ENCODE peak calls at places on chromosomes 16 and 17, in ten cellular contexts. K is heart right ventricle, R is GM12865, J is mucosa of descending colon, P is fibroblast of pulmonary artery, O is AG04450, H is tibial nerve, Q is colonic mucosa, D is endothelial cell, C is psoas muscle. T is an unnamed sample.

GRCh38 chr16:424033-424622 is 1.3 kb upstream of the RAB11FIP3 start:
- DNase-seq in C (peak), R (no peak), H (peak), J (no peak), P (peak), K (peak), O (peak), D (no peak), Q (peak), T (no peak)

GRCh38 chr17:32298721-32299578 is 33.3 kb downstream of the RHBDL3 start:
- DNase-seq in D (no peak), Q (no peak), P (no peak), H (no peak), R (no peak), J (no peak), C (no peak), O (no peak), K (no peak), T (no peak)

GRCh38 chr16:66272461-66272860 is 94.0 kb upstream of the CDH5 start:
- DNase-seq in H (no peak), C (no peak), D (no peak), P (no peak), Q (peak), J (no peak), R (no peak), K (no peak), O (no peak), T (no peak)

GRCh38 chr17:37137070-37137610 is 188.4 kb downstream of the AATF start:
- DNase-seq in O (no peak), R (no peak), K (no peak), Q (no peak), J (no peak), H (no peak), C (no peak), D (no peak), P (no peak), T (no peak)

GRCh38 chr16:12569061-12569460 is 234.6 kb downstream of the CPPED1 start:
- DNase-seq in J (no peak), K (no peak), O (no peak), C (no peak), H (no peak), P (no peak), D (no peak), Q (no peak), R (no peak), T (no peak)

GRCh38 chr17:61770752-61771533 is 92.4 kb downstream of the BRIP1 start:
- DNase-seq in R (no peak), D (no peak), P (peak), O (peak), H (no peak), J (no peak), C (no peak), K (no peak), Q (no peak), T (no peak)

GRCh38 chr17:880074-880870 is 98.1 kb downstream of the MRM3 start:
- DNase-seq in D (no peak), R (no peak), C (no peak), J (no peak), Q (no peak), P (peak), H (no peak), O (no peak), K (peak), T (no peak)

GRCh38 chr16:52634101-52634500 is 87.2 kb upstream of the TOX3 start:
- DNase-seq in K (no peak), O (no peak), C (no peak), H (no peak), J (no peak), P (no peak), Q (no peak), R (no peak), D (no peak), T (no peak)

GRCh38 chr17:58301504-58302150 is 20.9 kb upstream of the MPO start:
- DNase-seq in Q (peak), J (no peak), D (no peak), K (no peak), C (no peak), H (no peak), R (no peak), O (no peak), P (no peak), T (no peak)

GRCh38 chr16:4538386-4539235 is at the start of gene CDIP1:
- DNase-seq in C (peak), O (peak), Q (peak), P (peak), J (peak), K (peak), R (peak), H (peak), D (peak), T (peak)

GRCh38 chr16:52597073-52597771 is 50.3 kb upstream of the TOX3 start:
- DNase-seq in D (no peak), R (no peak), P (no peak), H (no peak), Q (peak), O (no peak), C (no peak), K (no peak), J (no peak), T (no peak)

GRCh38 chr16:3188925-3189825 is 1.2 kb downstream of the OR1F1 start:
- DNase-seq in P (peak), Q (peak), C (no peak), K (no peak), O (no peak), J (no peak), H (no peak), R (peak), D (peak), T (no peak)

GRCh38 chr17:79420318-79421243 is 190.3 kb downstream of the RBFOX3 start:
- DNase-seq in C (no peak), D (peak), J (no peak), O (no peak), R (no peak), Q (no peak), K (no peak), P (peak), H (no peak), T (no peak)

GRCh38 chr17:15269087-15269486 is 4.0 kb upstream of the PMP22 start:
- DNase-seq in J (no peak), P (no peak), H (no peak), R (no peak), O (no peak), Q (no peak), C (no peak), D (no peak), K (no peak), T (no peak)

GRCh38 chr16:11497329-11497805 is 89.4 kb downstream of the LITAF start:
- DNase-seq in D (no peak), J (peak), Q (peak), H (peak), O (no peak), C (peak), P (peak), R (peak), K (peak), T (no peak)

GRCh38 chr17:29874931-29875596 is 55.0 kb downstream of the SSH2 start:
- DNase-seq in R (no peak), O (no peak), C (no peak), Q (no peak), P (no peak), D (no peak), H (no peak), J (no peak), K (no peak), T (no peak)

GRCh38 chr16:25033852-25034251 is 18.7 kb upstream of the ARHGAP17 start:
- DNase-seq in C (no peak), D (no peak), H (no peak), Q (no peak), J (no peak), O (no peak), R (no peak), K (no peak), P (peak), T (no peak)

GRCh38 chr16:5309946-5310611 is 212.5 kb upstream of the EEF2KMT start:
- DNase-seq in J (no peak), Q (peak), C (no peak), P (no peak), H (no peak), K (no peak), O (no peak), D (no peak), R (no peak), T (no peak)

GRCh38 chr16:84766978-84767773 is 52.6 kb upstream of the CRISPLD2 start:
- DNase-seq in R (no peak), C (no peak), D (no peak), K (no peak), P (no peak), O (no peak), H (no peak), Q (no peak), J (no peak), T (no peak)

GRCh38 chr16:87608400-87608985 is 6.2 kb downstream of the JPH3 start:
- DNase-seq in H (peak), R (peak), J (no peak), K (peak), C (peak), Q (peak), D (peak), O (peak), P (peak), T (no peak)

GRCh38 chr17:49703557-49704277 is 4.0 kb downstream of the SLC35B1 start:
- DNase-seq in Q (no peak), H (no peak), O (no peak), D (no peak), J (no peak), R (peak), C (no peak), K (no peak), P (peak), T (no peak)

GRCh38 chr17:40432864-40433528 is 10.3 kb upstream of the IGFBP4 start:
- DNase-seq in K (peak), H (no peak), R (no peak), J (no peak), O (no peak), D (no peak), Q (no peak), C (no peak), P (peak), T (no peak)

GRCh38 chr17:58587713-58588117 is 73.3 kb upstream of the MTMR4 start:
- DNase-seq in H (no peak), D (peak), C (peak), Q (peak), P (peak), O (no peak), R (peak), K (peak), J (no peak), T (peak)

GRCh38 chr16:89842471-89843408 is 14.5 kb downstream of the SPIRE2 start:
- DNase-seq in K (peak), H (no peak), O (peak), J (no peak), P (peak), C (no peak), R (no peak), Q (no peak), D (no peak), T (no peak)

GRCh38 chr16:87954826-87955225 is 3.6 kb downstream of the BANP start:
- DNase-seq in J (peak), H (no peak), K (no peak), O (no peak), C (no peak), R (no peak), P (no peak), Q (no peak), D (no peak), T (no peak)

GRCh38 chr16:55120408-55120807 is 189.7 kb downstream of the IRX5 start:
- DNase-seq in D (peak), O (no peak), C (no peak), H (no peak), Q (no peak), K (peak), J (no peak), P (no peak), R (no peak), T (no peak)

GRCh38 chr16:49615606-49616005 is 240.3 kb downstream of the ZNF423 start:
- DNase-seq in O (no peak), H (no peak), R (no peak), P (no peak), C (no peak), K (no peak), D (no peak), J (no peak), Q (no peak), T (no peak)

GRCh38 chr17:12709063-12709462 is 43.4 kb downstream of the MYOCD start:
- DNase-seq in Q (no peak), K (no peak), P (no peak), C (no peak), O (no peak), R (no peak), H (no peak), D (no peak), J (no peak), T (no peak)

GRCh38 chr17:81277421-81277820 is 17.7 kb downstream of the SLC38A10 start:
- DNase-seq in H (no peak), Q (peak), P (no peak), C (no peak), K (peak), J (no peak), R (no peak), D (no peak), O (no peak), T (no peak)

GRCh38 chr16:3317315-3317999 is 12.2 kb downstream of the ZNF75A start:
- DNase-seq in H (no peak), R (peak), P (peak), D (no peak), C (no peak), O (no peak), K (no peak), J (no peak), Q (no peak), T (no peak)

GRCh38 chr17:34452769-34453168 is 89.7 kb upstream of the CCL1 start:
- DNase-seq in C (no peak), P (no peak), H (no peak), D (no peak), R (no peak), Q (no peak), O (no peak), K (no peak), J (no peak), T (no peak)

GRCh38 chr17:81837641-81838040 is 2.8 kb upstream of the PPP1R27 start:
- DNase-seq in P (no peak), O (no peak), D (no peak), H (no peak), C (peak), Q (no peak), J (no peak), R (no peak), K (no peak), T (no peak)

GRCh38 chr17:76887809-76888208 is 19.6 kb downstream of the MGAT5B start:
- DNase-seq in R (no peak), K (no peak), H (no peak), C (no peak), Q (no peak), O (no peak), J (no peak), P (no peak), D (no peak), T (no peak)
- TF ChIP-seq CTCF in R (no peak), K (no peak), H (no peak), C (no peak), Q (no peak), O (peak), J (no peak), P (peak), D (no peak), T (no peak)

GRCh38 chr17:5115673-5116651 is at the start of gene USP6:
- DNase-seq in P (no peak), Q (no peak), C (no peak), J (no peak), H (no peak), K (peak), R (no peak), D (peak), O (no peak), T (no peak)

GRCh38 chr17:5111402-5112204 is at the start of gene ZNF232:
- DNase-seq in K (peak), O (peak), Q (peak), R (peak), C (peak), H (peak), J (peak), P (peak), D (peak), T (peak)

GRCh38 chr17:5110816-5111215 is 862 bp downstream of the ZNF232 start:
- DNase-seq in K (no peak), C (no peak), R (peak), H (no peak), D (no peak), Q (no peak), J (no peak), O (no peak), P (no peak), T (no peak)
- TF ChIP-seq CTCF in K (no peak), C (no peak), R (no peak), H (no peak), D (no peak), Q (no peak), J (no peak), O (no peak), P (no peak), T (no peak)

DNA sequence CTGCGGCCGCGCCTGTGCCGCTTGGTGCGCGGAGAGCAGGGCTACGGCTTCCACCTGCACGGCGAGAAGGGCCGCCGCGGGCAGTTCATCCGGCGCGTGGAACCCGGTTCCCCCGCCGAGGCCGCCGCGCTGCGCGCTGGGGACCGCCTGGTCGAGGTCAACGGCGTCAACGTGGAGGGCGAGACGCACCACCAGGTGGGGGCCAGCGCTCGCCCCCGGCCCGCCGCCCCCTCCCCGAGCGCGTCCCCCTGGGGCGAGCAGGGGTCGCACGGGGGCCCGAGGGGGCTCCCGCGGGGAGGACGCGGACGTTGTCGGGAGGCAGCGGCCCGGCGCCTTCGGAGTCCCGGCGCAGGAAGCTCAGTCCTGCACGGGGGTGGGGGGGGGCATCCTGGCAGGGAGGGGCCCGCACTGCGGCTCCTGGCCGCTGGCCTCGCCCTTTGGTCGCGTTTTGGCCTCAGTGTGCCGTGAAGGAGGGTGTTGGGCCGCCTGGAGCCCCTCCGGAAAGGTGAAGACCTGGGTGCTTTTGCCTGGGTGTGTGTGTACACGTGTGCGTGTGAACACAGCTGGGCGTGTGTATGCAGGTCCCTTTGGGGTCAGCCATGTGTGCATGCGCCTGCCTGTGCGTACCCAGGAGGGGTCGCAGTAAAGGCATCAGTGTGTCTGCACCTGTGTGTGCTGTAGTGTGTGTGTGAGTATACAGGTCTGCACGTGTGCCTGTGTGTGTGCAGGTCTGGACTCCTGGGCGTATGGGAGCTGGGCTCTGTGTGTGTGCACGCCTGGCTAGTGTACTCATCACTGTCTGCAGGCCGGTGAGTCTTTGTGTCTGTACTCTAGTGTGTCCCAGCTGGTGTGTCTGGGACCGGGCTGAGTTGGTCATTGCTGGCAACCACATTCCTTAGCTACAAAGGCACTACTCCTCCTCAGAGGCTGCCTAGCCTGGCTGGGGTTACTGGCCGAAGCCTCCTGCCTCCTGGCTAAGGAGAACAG is 615 bp downstream of the NHERF2 start:
- DNase-seq in C (no peak), H (no peak), Q (no peak), J (peak), R (no peak), K (peak), O (no peak), D (no peak), P (peak), T (no peak)
- TF ChIP-seq CTCF in C (no peak), H (no peak), Q (no peak), J (no peak), R (peak), K (no peak), O (no peak), D (no peak), P (no peak), T (no peak)

GRCh38 chr17:73647767-73648542 is 3.7 kb upstream of the SDK2 start:
- DNase-seq in O (no peak), K (no peak), D (no peak), Q (no peak), P (no peak), R (no peak), H (no peak), C (peak), J (no peak), T (no peak)

GRCh38 chr17:73648543-73648820 is 4.2 kb upstream of the SDK2 start:
- DNase-seq in H (no peak), Q (no peak), O (no peak), K (no peak), R (no peak), D (no peak), J (no peak), C (peak), P (no peak), T (no peak)

GRCh38 chr17:73648974-73649373 is 4.7 kb upstream of the SDK2 start:
- DNase-seq in J (no peak), H (no peak), K (no peak), R (no peak), O (no peak), C (no peak), P (no peak), Q (no peak), D (no peak), T (no peak)

GRCh38 chr17:73650617-73651200 is 6.5 kb upstream of the SDK2 start:
- DNase-seq in K (no peak), C (no peak), J (no peak), H (no peak), R (no peak), P (no peak), D (no peak), Q (peak), O (no peak), T (no peak)

DNA sequence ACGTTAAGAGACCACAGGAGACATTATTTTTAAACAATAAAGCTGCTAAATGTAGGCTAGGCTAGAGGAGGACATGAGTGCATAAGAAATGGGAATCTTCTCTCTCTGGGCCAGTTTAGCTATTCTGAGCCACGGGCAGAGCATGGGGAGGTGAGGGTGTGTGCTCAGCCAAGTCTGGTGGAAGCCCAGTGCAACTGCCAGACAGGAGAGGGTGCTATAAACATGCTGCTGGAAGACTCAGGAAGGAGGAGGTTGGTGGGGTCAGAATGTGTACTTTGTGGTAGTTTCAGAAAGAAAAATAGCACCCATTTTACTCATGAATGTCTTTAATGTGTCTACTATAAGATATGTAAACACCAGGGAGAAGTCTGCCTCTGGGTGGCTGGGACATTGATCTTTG is 5.9 kb upstream of the SDK2 start:
- DNase-seq in R (no peak), K (no peak), P (no peak), Q (peak), C (peak), O (no peak), H (no peak), D (no peak), J (no peak), T (no peak)
- TF ChIP-seq CTCF in R (no peak), K (peak), P (no peak), Q (no peak), C (no peak), O (no peak), H (no peak), D (no peak), J (peak), T (peak)

DNA sequence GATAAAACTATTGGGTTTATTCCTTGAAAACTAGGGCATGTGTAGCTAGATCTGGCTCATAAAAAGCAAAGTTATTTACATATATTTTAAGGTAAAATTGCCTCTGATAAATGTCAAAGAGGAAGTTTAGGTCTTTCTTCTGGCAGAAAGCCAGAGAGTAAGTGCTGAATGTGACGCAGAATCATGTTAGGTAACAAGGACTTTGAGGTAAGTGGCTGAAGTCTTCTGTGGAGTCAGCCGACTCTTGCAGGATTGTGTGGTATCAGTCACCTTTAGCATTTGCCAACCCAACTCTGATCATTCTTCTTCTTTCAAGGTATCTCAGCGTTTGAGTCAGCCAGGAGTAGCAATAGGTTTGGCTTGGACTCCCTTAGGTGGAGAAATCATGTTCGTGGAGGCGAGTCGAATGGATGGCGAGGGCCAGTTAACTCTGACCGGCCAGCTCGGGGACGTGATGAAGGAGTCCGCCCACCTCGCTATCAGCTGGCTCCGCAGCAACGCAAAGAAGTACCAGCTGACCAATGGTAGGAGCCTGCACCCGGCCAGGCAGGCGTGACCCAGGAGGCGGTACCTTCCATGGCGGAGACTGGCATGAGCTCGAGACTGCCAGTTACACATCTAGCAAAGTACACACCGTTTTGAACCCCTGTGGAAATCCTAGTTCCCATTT is 37.9 kb downstream of the SIAH1 start:
- DNase-seq in J (no peak), Q (no peak), K (no peak), O (no peak), H (no peak), R (no peak), C (no peak), D (no peak), P (no peak), T (no peak)
- TF ChIP-seq CTCF in J (no peak), Q (no peak), K (no peak), O (no peak), H (no peak), R (no peak), C (no peak), D (no peak), P (no peak), T (no peak)